ENCODE peak calls at places on chromosomes 11 and 22, in nine cellular contexts. One of them, this sample, is unnamed.

GRCh38 chr22:32378703-32379272 is 21.1 kb downstream of the RFPL3 start:
- DNase-seq in HL-60: peak
- DNase-seq in GM23338: peak
- DNase-seq in K562: peak
- DNase-seq in HCT116: peak
- DNase-seq in HepG2: peak
- DNase-seq in GM12878: no peak
- DNase-seq in A549: peak
- DNase-seq in SK-N-SH: peak
- DNase-seq in this sample: no peak

GRCh38 chr11:62202910-62203309 is 5.6 kb upstream of the SCGB2A1 start:
- DNase-seq in HL-60: no peak
- DNase-seq in GM23338: no peak
- DNase-seq in K562: no peak
- DNase-seq in HCT116: no peak
- DNase-seq in HepG2: no peak
- DNase-seq in GM12878: no peak
- DNase-seq in A549: no peak
- DNase-seq in SK-N-SH: no peak
- DNase-seq in this sample: no peak

GRCh38 chr11:22807855-22808558 is 21.6 kb downstream of the SVIP start:
- DNase-seq in HL-60: no peak
- DNase-seq in GM23338: no peak
- DNase-seq in K562: no peak
- DNase-seq in HCT116: no peak
- DNase-seq in HepG2: no peak
- DNase-seq in GM12878: peak
- DNase-seq in A549: no peak
- DNase-seq in SK-N-SH: no peak
- DNase-seq in this sample: no peak

GRCh38 chr11:12144306-12145174 is 34.1 kb downstream of the MICAL2 start:
- DNase-seq in HL-60: no peak
- DNase-seq in GM23338: no peak
- DNase-seq in K562: no peak
- DNase-seq in HCT116: no peak
- DNase-seq in HepG2: no peak
- DNase-seq in GM12878: no peak
- DNase-seq in A549: no peak
- DNase-seq in SK-N-SH: no peak
- DNase-seq in this sample: no peak

GRCh38 chr22:25057013-25057881 is 104.7 kb downstream of the KIAA1671 start:
- DNase-seq in HL-60: no peak
- DNase-seq in GM23338: peak
- DNase-seq in K562: peak
- DNase-seq in HCT116: peak
- DNase-seq in HepG2: peak
- DNase-seq in GM12878: no peak
- DNase-seq in A549: peak
- DNase-seq in SK-N-SH: peak
- DNase-seq in this sample: no peak

GRCh38 chr11:105582497-105582896 is 27.4 kb upstream of the GRIA4 start:
- DNase-seq in HL-60: no peak
- DNase-seq in GM23338: no peak
- DNase-seq in K562: no peak
- DNase-seq in HCT116: no peak
- DNase-seq in HepG2: no peak
- DNase-seq in GM12878: no peak
- DNase-seq in A549: no peak
- DNase-seq in SK-N-SH: no peak
- DNase-seq in this sample: no peak

GRCh38 chr22:50505776-50506610 is 1.5 kb downstream of the LMF2 start:
- DNase-seq in HL-60: no peak
- DNase-seq in GM23338: no peak
- DNase-seq in K562: no peak
- DNase-seq in HCT116: no peak
- DNase-seq in HepG2: no peak
- DNase-seq in GM12878: no peak
- DNase-seq in A549: no peak
- DNase-seq in SK-N-SH: no peak
- DNase-seq in this sample: no peak

GRCh38 chr11:27234043-27234668 is 128.9 kb downstream of the CCDC34 start:
- DNase-seq in HL-60: peak
- DNase-seq in GM23338: no peak
- DNase-seq in K562: no peak
- DNase-seq in HCT116: no peak
- DNase-seq in HepG2: peak
- DNase-seq in GM12878: peak
- DNase-seq in A549: peak
- DNase-seq in SK-N-SH: no peak
- DNase-seq in this sample: no peak

GRCh38 chr11:107898270-107898669 is 30.0 kb upstream of the RAB39A start:
- DNase-seq in HL-60: no peak
- DNase-seq in GM23338: peak
- DNase-seq in K562: peak
- DNase-seq in HCT116: peak
- DNase-seq in HepG2: peak
- DNase-seq in GM12878: peak
- DNase-seq in A549: peak
- DNase-seq in SK-N-SH: peak
- DNase-seq in this sample: peak

GRCh38 chr11:56497010-56497409 is 5.8 kb upstream of the OR5M8 start:
- DNase-seq in HL-60: no peak
- DNase-seq in GM23338: no peak
- DNase-seq in K562: no peak
- DNase-seq in HCT116: no peak
- DNase-seq in HepG2: no peak
- DNase-seq in GM12878: no peak
- DNase-seq in A549: no peak
- DNase-seq in SK-N-SH: no peak
- DNase-seq in this sample: no peak

DNA sequence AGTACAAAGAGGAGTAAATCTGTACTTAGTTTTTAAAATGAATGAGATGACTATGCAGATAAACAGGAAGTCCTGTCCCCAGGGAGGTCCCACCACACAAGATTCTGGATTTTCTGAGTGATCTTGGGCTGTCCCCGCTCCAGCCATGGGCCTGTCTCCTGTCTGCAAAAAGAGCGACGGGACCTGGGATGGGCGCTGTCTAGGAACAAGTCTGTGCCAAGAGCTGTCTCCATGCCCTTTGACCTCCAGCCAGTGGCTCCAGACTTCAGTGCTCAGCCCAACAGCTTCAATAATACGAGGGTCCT is 6.0 kb downstream of the CSNK1E start:
- DNase-seq in HL-60: no peak
- DNase-seq in GM23338: no peak
- DNase-seq in K562: no peak
- DNase-seq in HCT116: no peak
- DNase-seq in HepG2: no peak
- DNase-seq in GM12878: peak
- DNase-seq in A549: no peak
- DNase-seq in SK-N-SH: no peak
- DNase-seq in this sample: no peak
- H3K27ac ChIP-seq in HL-60: no peak
- H3K27ac ChIP-seq in GM23338: peak
- H3K27ac ChIP-seq in K562: no peak
- H3K27ac ChIP-seq in HCT116: no peak
- H3K27ac ChIP-seq in HepG2: no peak
- H3K27ac ChIP-seq in GM12878: peak
- H3K27ac ChIP-seq in A549: no peak
- H3K27ac ChIP-seq in SK-N-SH: no peak
- H3K27ac ChIP-seq in this sample: no peak

GRCh38 chr11:60992842-60993409 is 21.4 kb downstream of the CD6 start:
- DNase-seq in HL-60: no peak
- DNase-seq in GM23338: no peak
- DNase-seq in K562: no peak
- DNase-seq in HCT116: no peak
- DNase-seq in HepG2: no peak
- DNase-seq in GM12878: no peak
- DNase-seq in A549: no peak
- DNase-seq in SK-N-SH: no peak
- DNase-seq in this sample: no peak
- TF ChIP-seq REST in HL-60: no peak
- TF ChIP-seq REST in GM23338: no peak
- TF ChIP-seq REST in K562: no peak
- TF ChIP-seq REST in HCT116: no peak
- TF ChIP-seq REST in HepG2: no peak
- TF ChIP-seq REST in GM12878: no peak
- TF ChIP-seq REST in A549: no peak
- TF ChIP-seq REST in SK-N-SH: no peak
- TF ChIP-seq REST in this sample: no peak

DNA sequence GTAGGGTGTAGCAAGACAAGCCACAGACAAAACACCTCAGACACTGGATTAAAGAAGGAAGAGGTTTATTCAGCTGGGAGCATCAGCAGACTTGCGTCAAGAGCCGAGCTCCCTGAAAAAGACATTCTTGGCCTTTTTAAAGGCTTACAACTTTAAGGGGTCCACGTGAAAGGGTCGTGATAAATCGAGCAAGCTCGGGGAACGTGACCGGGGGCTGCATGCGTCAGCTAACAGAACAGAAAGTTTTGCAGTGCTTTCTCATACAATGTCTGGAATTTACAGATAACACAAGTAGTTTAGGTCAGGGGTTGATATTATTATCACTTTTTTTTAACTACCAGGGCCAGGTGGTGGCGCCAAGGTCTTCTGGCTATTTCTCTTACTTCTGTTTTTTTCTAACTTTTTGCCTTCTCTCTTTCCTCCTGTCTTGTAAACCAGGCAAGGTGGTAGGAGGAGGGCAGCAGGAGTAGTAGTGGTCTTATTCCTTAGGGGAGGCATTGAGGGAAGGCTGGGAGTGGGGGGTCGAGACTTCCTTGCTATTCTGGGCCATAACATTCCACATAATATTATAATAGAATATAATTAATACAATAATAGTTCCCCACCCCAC is 631 bp upstream of the ALDH3B1 start:
- DNase-seq in HL-60: no peak
- DNase-seq in GM23338: peak
- DNase-seq in K562: no peak
- DNase-seq in HCT116: no peak
- DNase-seq in HepG2: no peak
- DNase-seq in GM12878: no peak
- DNase-seq in A549: peak
- DNase-seq in SK-N-SH: no peak
- DNase-seq in this sample: no peak
- TF ChIP-seq CTCF in HL-60: no peak
- TF ChIP-seq CTCF in GM23338: peak
- TF ChIP-seq CTCF in K562: peak
- TF ChIP-seq CTCF in HCT116: no peak
- TF ChIP-seq CTCF in HepG2: peak
- TF ChIP-seq CTCF in GM12878: peak
- TF ChIP-seq CTCF in A549: peak
- TF ChIP-seq CTCF in SK-N-SH: peak
- TF ChIP-seq CTCF in this sample: no peak

GRCh38 chr11:111518668-111519067 is 4.1 kb downstream of the HOATZ start:
- DNase-seq in HL-60: no peak
- DNase-seq in GM23338: no peak
- DNase-seq in K562: no peak
- DNase-seq in HCT116: no peak
- DNase-seq in HepG2: no peak
- DNase-seq in GM12878: no peak
- DNase-seq in A549: no peak
- DNase-seq in SK-N-SH: no peak
- DNase-seq in this sample: no peak

GRCh38 chr11:111523343-111523742 is 8.8 kb downstream of the HOATZ start:
- DNase-seq in HL-60: no peak
- DNase-seq in GM23338: no peak
- DNase-seq in K562: no peak
- DNase-seq in HCT116: no peak
- DNase-seq in HepG2: no peak
- DNase-seq in GM12878: no peak
- DNase-seq in A549: no peak
- DNase-seq in SK-N-SH: no peak
- DNase-seq in this sample: no peak

GRCh38 chr11:111520565-111520964 is 6.0 kb downstream of the HOATZ start:
- DNase-seq in HL-60: no peak
- DNase-seq in GM23338: no peak
- DNase-seq in K562: no peak
- DNase-seq in HCT116: no peak
- DNase-seq in HepG2: no peak
- DNase-seq in GM12878: no peak
- DNase-seq in A549: no peak
- DNase-seq in SK-N-SH: no peak
- DNase-seq in this sample: no peak

GRCh38 chr11:111522426-111522825 is 7.8 kb downstream of the HOATZ start:
- DNase-seq in HL-60: no peak
- DNase-seq in GM23338: no peak
- DNase-seq in K562: no peak
- DNase-seq in HCT116: no peak
- DNase-seq in HepG2: no peak
- DNase-seq in GM12878: no peak
- DNase-seq in A549: no peak
- DNase-seq in SK-N-SH: no peak
- DNase-seq in this sample: no peak

GRCh38 chr11:111521132-111521531 is 6.6 kb downstream of the HOATZ start:
- DNase-seq in HL-60: no peak
- DNase-seq in GM23338: no peak
- DNase-seq in K562: no peak
- DNase-seq in HCT116: no peak
- DNase-seq in HepG2: no peak
- DNase-seq in GM12878: no peak
- DNase-seq in A549: no peak
- DNase-seq in SK-N-SH: no peak
- DNase-seq in this sample: no peak
- H3K27ac ChIP-seq in HL-60: no peak
- H3K27ac ChIP-seq in GM23338: no peak
- H3K27ac ChIP-seq in K562: no peak
- H3K27ac ChIP-seq in HCT116: no peak
- H3K27ac ChIP-seq in HepG2: no peak
- H3K27ac ChIP-seq in GM12878: no peak
- H3K27ac ChIP-seq in A549: no peak
- H3K27ac ChIP-seq in SK-N-SH: peak
- H3K27ac ChIP-seq in this sample: no peak

GRCh38 chr22:23245045-23245798 is 64.9 kb downstream of the BCR start:
- DNase-seq in HL-60: no peak
- DNase-seq in GM23338: no peak
- DNase-seq in K562: peak
- DNase-seq in HCT116: no peak
- DNase-seq in HepG2: no peak
- DNase-seq in GM12878: no peak
- DNase-seq in A549: no peak
- DNase-seq in SK-N-SH: no peak
- DNase-seq in this sample: no peak

GRCh38 chr22:23244690-23245044 is 64.4 kb downstream of the BCR start:
- DNase-seq in HL-60: no peak
- DNase-seq in GM23338: no peak
- DNase-seq in K562: peak
- DNase-seq in HCT116: no peak
- DNase-seq in HepG2: no peak
- DNase-seq in GM12878: no peak
- DNase-seq in A549: no peak
- DNase-seq in SK-N-SH: no peak
- DNase-seq in this sample: no peak

GRCh38 chr22:23248583-23248982 is 68.3 kb downstream of the BCR start:
- DNase-seq in HL-60: no peak
- DNase-seq in GM23338: peak
- DNase-seq in K562: peak
- DNase-seq in HCT116: no peak
- DNase-seq in HepG2: peak
- DNase-seq in GM12878: no peak
- DNase-seq in A549: no peak
- DNase-seq in SK-N-SH: no peak
- DNase-seq in this sample: no peak

GRCh38 chr22:23245799-23246136 is 65.5 kb downstream of the BCR start:
- DNase-seq in HL-60: no peak
- DNase-seq in GM23338: no peak
- DNase-seq in K562: no peak
- DNase-seq in HCT116: no peak
- DNase-seq in HepG2: no peak
- DNase-seq in GM12878: no peak
- DNase-seq in A549: no peak
- DNase-seq in SK-N-SH: no peak
- DNase-seq in this sample: no peak

GRCh38 chr22:23246982-23247766 is 66.9 kb downstream of the BCR start:
- DNase-seq in HL-60: no peak
- DNase-seq in GM23338: no peak
- DNase-seq in K562: no peak
- DNase-seq in HCT116: no peak
- DNase-seq in HepG2: peak
- DNase-seq in GM12878: no peak
- DNase-seq in A549: no peak
- DNase-seq in SK-N-SH: no peak
- DNase-seq in this sample: no peak
- TF ChIP-seq REST in HL-60: no peak
- TF ChIP-seq REST in GM23338: no peak
- TF ChIP-seq REST in K562: no peak
- TF ChIP-seq REST in HCT116: no peak
- TF ChIP-seq REST in HepG2: peak
- TF ChIP-seq REST in GM12878: no peak
- TF ChIP-seq REST in A549: no peak
- TF ChIP-seq REST in SK-N-SH: no peak
- TF ChIP-seq REST in this sample: no peak